ENCODE peak calls at places on chromosomes 6 and 20, in four cellular contexts. K is GM23338, X is K562, B is HCT116. Q is an unnamed sample.

GRCh38 chr6:99148761-99149160 is 200.7 kb downstream of the FAXC start:
- DNase-seq in K (no peak), X (no peak), B (no peak), Q (no peak)

GRCh38 chr6:14709066-14709670 is 536.7 kb upstream of the JARID2 start:
- DNase-seq in K (no peak), X (no peak), B (no peak), Q (no peak)

GRCh38 chr6:167817729-167818128 is 9.0 kb upstream of the AFDN start:
- DNase-seq in K (no peak), X (no peak), B (no peak), Q (no peak)

GRCh38 chr20:8082999-8083398 is 49.1 kb upstream of the PLCB1 start:
- DNase-seq in K (no peak), X (no peak), B (no peak), Q (peak; percentile 13)

GRCh38 chr6:31489046-31489445 is 8.9 kb upstream of the MICB start:
- DNase-seq in K (no peak), X (no peak), B (no peak), Q (no peak)

GRCh38 chr6:168156742-168157265 is 77.8 kb upstream of the FRMD1 start:
- DNase-seq in K (no peak), X (no peak), B (no peak), Q (no peak)

GRCh38 chr6:33375143-33375649 is 16.4 kb upstream of the KIFC1 start:
- DNase-seq in K (no peak), X (no peak), B (no peak), Q (peak; percentile 71)

GRCh38 chr6:118869894-118870665 is 23.9 kb upstream of the ASF1A start:
- DNase-seq in K (no peak), X (no peak), B (no peak), Q (no peak)

GRCh38 chr6:112839525-112839961 is 492.4 kb downstream of the RFPL4B start:
- DNase-seq in K (no peak), X (no peak), B (no peak), Q (no peak)

GRCh38 chr20:50580016-50580747 is 70.0 kb downstream of the PTPN1 start:
- DNase-seq in K (peak; percentile 81), X (peak; percentile 86), B (peak; percentile 42), Q (peak; percentile 20)

GRCh38 chr20:57804470-57805250 is 94.8 kb upstream of the PMEPA1 start:
- DNase-seq in K (no peak), X (no peak), B (no peak), Q (no peak)

GRCh38 chr6:24391756-24392405 is 10.9 kb upstream of the MRS2 start:
- DNase-seq in K (no peak), X (no peak), B (no peak), Q (no peak)

GRCh38 chr6:125986956-125987617 is 747 bp downstream of the TRMT11 start:
- DNase-seq in K (peak; percentile 28), X (peak; percentile 55), B (peak; percentile 21), Q (peak; percentile 21)

GRCh38 chr20:62570403-62570802 is 71.9 kb upstream of the SLCO4A1 start:
- DNase-seq in K (no peak), X (no peak), B (no peak), Q (no peak)

GRCh38 chr20:34560141-34560523 is 1.6 kb downstream of the MAP1LC3A start:
- DNase-seq in K (no peak), X (no peak), B (no peak), Q (no peak)
- TF ChIP-seq REST in K (no peak), X (no peak), B (no peak), Q (no peak)

GRCh38 chr20:17822039-17822438 is 122.3 kb downstream of the BANF2 start:
- DNase-seq in K (no peak), X (no peak), B (no peak), Q (no peak)
- TF ChIP-seq POLR2AphosphoS5 in K (no peak), X (no peak), B (no peak), Q (no peak)

DNA sequence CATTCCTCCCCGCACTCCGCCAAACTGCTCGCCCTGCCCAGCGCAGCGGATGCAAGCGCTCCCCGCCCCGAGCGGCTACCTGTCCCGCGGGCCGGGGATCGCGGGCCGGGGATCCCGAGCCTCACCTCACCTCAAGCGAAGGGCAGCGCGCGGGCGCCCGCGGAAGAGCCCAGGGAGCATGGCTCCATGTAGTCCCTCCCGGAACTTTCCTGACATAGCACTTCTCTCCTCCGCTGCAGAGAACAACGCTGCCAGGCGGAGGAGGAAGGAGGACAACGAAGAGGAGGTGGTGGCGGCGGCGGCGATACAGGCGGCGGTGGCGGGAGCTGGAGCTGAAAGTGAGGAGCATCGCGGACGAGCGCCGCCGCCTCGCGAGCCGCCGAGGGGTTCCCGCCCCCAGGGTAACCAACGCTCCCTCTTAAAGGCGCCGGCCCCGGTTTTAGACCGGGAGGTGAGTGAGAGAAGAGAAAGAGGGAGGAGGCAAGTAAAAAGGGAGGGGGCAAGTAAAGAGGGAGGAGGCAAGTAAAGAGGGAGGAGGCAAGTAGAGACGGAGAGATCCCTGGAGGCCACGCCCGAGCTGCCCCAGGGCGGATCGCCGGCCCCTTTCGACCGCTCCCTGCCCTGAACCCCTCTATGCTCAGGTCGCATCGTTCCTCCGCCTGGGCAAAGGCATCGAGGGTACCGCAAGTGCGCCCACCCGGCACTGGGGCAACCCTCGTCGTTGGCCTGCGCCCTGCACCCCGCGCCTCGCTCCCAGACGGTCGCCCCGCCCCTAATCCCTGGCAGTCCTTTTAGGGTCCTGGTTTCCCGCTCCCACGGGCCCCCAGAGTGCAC is at the start of gene GPR63:
- DNase-seq in K (peak; percentile 95), X (peak; percentile 93), B (peak; percentile 69), Q (peak; percentile 38)
- TF ChIP-seq CTCF in K (no peak), X (no peak), B (no peak), Q (no peak)

GRCh38 chr6:79808846-79809245 is 138.5 kb downstream of the ELOVL4 start:
- DNase-seq in K (no peak), X (no peak), B (no peak), Q (no peak)

GRCh38 chr6:79812195-79812594 is 135.2 kb downstream of the ELOVL4 start:
- DNase-seq in K (peak; percentile 48), X (no peak), B (no peak), Q (no peak)

GRCh38 chr6:79810878-79811277 is 136.5 kb downstream of the ELOVL4 start:
- DNase-seq in K (no peak), X (no peak), B (no peak), Q (no peak)

GRCh38 chr6:79813143-79813542 is 134.2 kb downstream of the ELOVL4 start:
- DNase-seq in K (no peak), X (no peak), B (no peak), Q (no peak)

GRCh38 chr6:79810153-79810806 is 137.1 kb downstream of the ELOVL4 start:
- DNase-seq in K (peak; percentile 27), X (no peak), B (no peak), Q (no peak)
- TF ChIP-seq REST in K (no peak), X (no peak), B (no peak), Q (no peak)

GRCh38 chr6:158630944-158631616 is 13.5 kb downstream of the DYNLT1 start:
- DNase-seq in K (no peak), X (no peak), B (no peak), Q (no peak)
- TF ChIP-seq POLR2AphosphoS5 in K (no peak), X (no peak), B (no peak), Q (no peak)

GRCh38 chr20:53409177-53409576 is 184.5 kb downstream of the ZNF217 start:
- DNase-seq in K (no peak), X (no peak), B (no peak), Q (no peak)

GRCh38 chr20:53412600-53413187 is 180.9 kb downstream of the ZNF217 start:
- DNase-seq in K (no peak), X (no peak), B (no peak), Q (no peak)

GRCh38 chr20:53408728-53409157 is 184.9 kb downstream of the ZNF217 start:
- DNase-seq in K (no peak), X (no peak), B (no peak), Q (peak; percentile 11)

GRCh38 chr20:53411129-53411528 is 182.5 kb downstream of the ZNF217 start:
- DNase-seq in K (no peak), X (no peak), B (no peak), Q (peak; percentile 3)

GRCh38 chr20:53413188-53413631 is 180.4 kb downstream of the ZNF217 start:
- DNase-seq in K (peak; percentile 94), X (peak; percentile 67), B (peak; percentile 50), Q (no peak)
- TF ChIP-seq CTCF in K (peak; percentile 78), X (peak; percentile 85), B (peak; percentile 60), Q (no peak)

GRCh38 chr6:116370328-116370716 is 425 bp upstream of the DSE start:
- DNase-seq in K (no peak), X (no peak), B (peak; percentile 46), Q (no peak)

GRCh38 chr6:116369540-116370327 is 1.0 kb upstream of the DSE start:
- DNase-seq in K (no peak), X (no peak), B (no peak), Q (no peak)

GRCh38 chr6:116370717-116371383 is at the start of gene DSE:
- DNase-seq in K (peak; percentile 95), X (peak; percentile 38), B (no peak), Q (no peak)

GRCh38 chr6:116373300-116373699 is 2.6 kb downstream of the DSE start:
- DNase-seq in K (no peak), X (no peak), B (no peak), Q (no peak)

DNA sequence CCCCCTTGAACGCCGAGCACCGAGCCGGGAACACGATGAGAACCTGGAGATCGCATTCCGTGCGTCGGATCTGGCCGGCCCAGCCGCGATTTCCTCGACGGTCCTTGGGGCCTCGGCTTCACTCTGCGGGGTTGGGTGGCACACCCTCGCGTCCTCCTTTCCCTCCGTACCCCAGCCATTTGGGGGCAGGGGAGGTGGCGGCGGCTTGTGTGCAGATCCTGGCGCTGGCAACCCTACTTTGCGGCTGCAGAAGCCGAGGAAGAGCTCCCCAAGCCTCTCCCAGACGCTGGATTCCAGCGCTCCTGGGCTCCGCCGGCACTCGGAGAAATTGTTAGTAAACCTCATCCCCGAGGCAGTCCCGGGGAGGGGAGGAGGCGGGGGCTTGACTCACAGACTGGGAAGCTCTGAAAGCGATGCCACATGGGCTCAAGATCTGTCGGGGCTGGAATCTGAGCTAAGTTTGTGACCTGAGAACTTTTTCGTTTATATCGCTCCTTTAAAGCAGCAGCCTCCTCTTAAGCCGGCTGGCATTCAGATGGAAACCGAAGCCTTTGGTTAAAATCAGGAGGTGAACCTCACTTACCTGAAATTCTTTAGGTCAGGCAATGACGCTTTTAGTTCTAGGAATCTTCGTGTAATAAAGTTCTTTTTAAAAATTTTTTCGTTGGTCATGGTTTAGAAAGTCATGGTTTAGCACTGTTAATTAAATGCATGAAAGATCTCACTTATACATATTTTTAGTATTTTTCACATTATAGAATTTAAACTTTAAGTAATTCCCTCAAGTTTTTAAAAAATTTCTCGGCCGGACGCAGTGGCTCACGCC is 850 bp downstream of the DSE start:
- DNase-seq in K (peak; percentile 88), X (no peak), B (peak; percentile 42), Q (no peak)
- TF ChIP-seq REST in K (no peak), X (no peak), B (no peak), Q (no peak)

GRCh38 chr20:18979132-18979531 is 165.5 kb downstream of the SCP2D1 start:
- DNase-seq in K (no peak), X (no peak), B (no peak), Q (no peak)
- TF ChIP-seq POLR2AphosphoS5 in K (no peak), X (no peak), B (no peak), Q (no peak)